ENCODE peak calls at places on chromosomes 1 and 21, in ten cellular contexts. I is Right ventricle myocardium superior; O is ELR; B is suprapubic skin; G is ecto neural progenitor cell; H is stimulated activated CD4-positive, alpha-beta T cell treated with anti-CD3 and anti-CD28 coated beads, TNF-alpha, amount 100 ng/mL, for 4 hours; Y is anterior cingulate cortex; N is HTR-8/SVneo; E is NCI-H510A treated with DMSO at 0.1 percent for 48 hours; V is nephron progenitor cell. K is an unnamed sample.

GRCh38 chr21:31530918-31531705 is 128.4 kb upstream of the SOD1 start:
- DNase-seq in I (no peak), O (no peak), B (no peak), G (no peak), H (no peak), Y (no peak), N (no peak), E (peak), V (no peak), K (peak)

GRCh38 chr1:225691377-225691776 is 38.5 kb upstream of the ENAH start:
- DNase-seq in I (no peak), O (no peak), B (no peak), G (no peak), H (no peak), Y (no peak), N (no peak), E (peak), V (no peak), K (no peak)

GRCh38 chr1:218336353-218336752 is 8.8 kb upstream of the TGFB2 start:
- DNase-seq in I (no peak), O (no peak), B (no peak), G (no peak), H (no peak), Y (no peak), N (no peak), E (no peak), V (no peak), K (no peak)

GRCh38 chr1:27658951-27659496 is 13.0 kb downstream of the IFI6 start:
- DNase-seq in I (no peak), O (peak), B (no peak), G (no peak), H (no peak), Y (no peak), N (peak), E (no peak), V (no peak), K (no peak)

GRCh38 chr1:66556161-66556611 is 22.2 kb downstream of the SGIP1 start:
- DNase-seq in I (no peak), O (no peak), B (no peak), G (no peak), H (no peak), Y (no peak), N (no peak), E (peak), V (no peak), K (no peak)

GRCh38 chr1:59669752-59670312 is 144.9 kb upstream of the HOOK1 start:
- DNase-seq in I (peak), O (peak), B (no peak), G (peak), H (no peak), Y (peak), N (peak), E (no peak), V (no peak), K (no peak)

GRCh38 chr1:31511848-31512615 is 64.3 kb upstream of the TINAGL1 start:
- DNase-seq in I (no peak), O (no peak), B (no peak), G (no peak), H (no peak), Y (no peak), N (no peak), E (no peak), V (no peak), K (peak)

GRCh38 chr1:211280910-211281309 is 21.7 kb downstream of the RCOR3 start:
- DNase-seq in I (no peak), O (no peak), B (no peak), G (no peak), H (no peak), Y (no peak), N (no peak), E (no peak), V (no peak), K (no peak)

GRCh38 chr1:15944308-15945010 is 31.4 kb downstream of the ZBTB17 start:
- DNase-seq in I (no peak), O (no peak), B (no peak), G (no peak), H (no peak), Y (no peak), N (no peak), E (no peak), V (no peak), K (no peak)

GRCh38 chr21:25582888-25583287 is 24.4 kb downstream of the MRPL39 start:
- DNase-seq in I (no peak), O (no peak), B (no peak), G (no peak), H (no peak), Y (no peak), N (no peak), E (no peak), V (no peak), K (no peak)

GRCh38 chr1:22808846-22809501 is 98.3 kb downstream of the EPHB2 start:
- DNase-seq in I (peak), O (peak), B (no peak), G (no peak), H (no peak), Y (no peak), N (no peak), E (no peak), V (no peak), K (no peak)

GRCh38 chr1:98870959-98871903 is 133.4 kb downstream of the PLPPR5 start:
- DNase-seq in I (no peak), O (peak), B (no peak), G (no peak), H (no peak), Y (no peak), N (no peak), E (no peak), V (no peak), K (no peak)

GRCh38 chr1:99139876-99140275 is 124.4 kb upstream of the PLPPR4 start:
- DNase-seq in I (no peak), O (no peak), B (no peak), G (no peak), H (no peak), Y (no peak), N (no peak), E (no peak), V (no peak), K (no peak)

GRCh38 chr1:64161347-64162080 is 41.9 kb upstream of the UBE2U start:
- DNase-seq in I (no peak), O (no peak), B (no peak), G (no peak), H (no peak), Y (no peak), N (no peak), E (no peak), V (no peak), K (no peak)

GRCh38 chr1:72283204-72284083 is 1.1 kb upstream of the NEGR1 start:
- DNase-seq in I (peak), O (peak), B (peak), G (peak), H (no peak), Y (peak), N (no peak), E (peak), V (peak), K (no peak)

GRCh38 chr1:167808690-167809089 is 86.9 kb downstream of the MPZL1 start:
- DNase-seq in I (no peak), O (no peak), B (no peak), G (no peak), H (no peak), Y (no peak), N (no peak), E (no peak), V (no peak), K (no peak)

GRCh38 chr1:16296643-16297042 is 55.6 kb downstream of the FBXO42 start:
- DNase-seq in I (no peak), O (peak), B (no peak), G (no peak), H (no peak), Y (no peak), N (no peak), E (no peak), V (no peak), K (no peak)

GRCh38 chr1:212108981-212109380 is 73.4 kb downstream of the DTL start:
- DNase-seq in I (no peak), O (no peak), B (no peak), G (no peak), H (no peak), Y (no peak), N (no peak), E (no peak), V (no peak), K (no peak)

GRCh38 chr1:183180213-183180612 is 5.9 kb upstream of the LAMC2 start:
- DNase-seq in I (peak), O (peak), B (peak), G (no peak), H (no peak), Y (no peak), N (peak), E (no peak), V (no peak), K (no peak)

GRCh38 chr1:157073944-157074685 is 25.5 kb downstream of the ETV3L start:
- DNase-seq in I (peak), O (peak), B (no peak), G (peak), H (no peak), Y (no peak), N (no peak), E (peak), V (peak), K (peak)

GRCh38 chr1:151639466-151639865 is 27.6 kb downstream of the SNX27 start:
- DNase-seq in I (no peak), O (peak), B (no peak), G (no peak), H (no peak), Y (no peak), N (no peak), E (no peak), V (no peak), K (peak)

GRCh38 chr1:180230416-180230790 is 339 bp downstream of the LHX4 start:
- DNase-seq in I (no peak), O (no peak), B (no peak), G (no peak), H (no peak), Y (no peak), N (no peak), E (no peak), V (peak), K (no peak)

GRCh38 chr1:1003618-1004419 is 3.9 kb upstream of the HES4 start:
- DNase-seq in I (no peak), O (no peak), B (no peak), G (peak), H (no peak), Y (no peak), N (no peak), E (no peak), V (peak), K (no peak)

GRCh38 chr1:231266811-231267322 is 25.9 kb downstream of the GNPAT start:
- DNase-seq in I (no peak), O (no peak), B (no peak), G (no peak), H (no peak), Y (no peak), N (no peak), E (no peak), V (no peak), K (no peak)

GRCh38 chr1:112638109-112638426 is 18.4 kb downstream of the CAPZA1 start:
- DNase-seq in I (no peak), O (peak), B (no peak), G (no peak), H (no peak), Y (no peak), N (no peak), E (no peak), V (no peak), K (no peak)

GRCh38 chr1:26164036-26164927 is 4.5 kb downstream of the C1orf232 start:
- DNase-seq in I (peak), O (peak), B (no peak), G (peak), H (peak), Y (no peak), N (no peak), E (no peak), V (peak), K (peak)

K was measured in LoVo.